ENCODE peak calls at places on chromosomes 6 and 20, in five cellular contexts. O, K, N, I and F are unnamed samples.
A peak's percentile ranks its signal among the peaks of the same experiment; 100 is the strongest.

GRCh38 chr6:105993769-105994521 is 92.2 kb upstream of the PRDM1 start:
- DNase-seq in O (peak; percentile 48), K (peak; percentile 82), N (no peak), I (no peak), F (peak; percentile 74)

GRCh38 chr6:129641344-129641743 is 68.6 kb downstream of the ARHGAP18 start:
- DNase-seq in O (no peak), K (peak; percentile 75), N (no peak), I (no peak), F (no peak)

GRCh38 chr6:37648465-37649330 is 49.0 kb downstream of the MDGA1 start:
- DNase-seq in O (peak; percentile 98), K (peak; percentile 21), N (peak; percentile 85), I (no peak), F (peak; percentile 99)

GRCh38 chr6:150517175-150517574 is 82.5 kb upstream of the PLEKHG1 start:
- DNase-seq in O (no peak), K (no peak), N (no peak), I (no peak), F (no peak)

GRCh38 chr6:105902401-105903031 is 183.6 kb upstream of the PRDM1 start:
- DNase-seq in O (no peak), K (no peak), N (no peak), I (no peak), F (no peak)

GRCh38 chr6:99330159-99330558 is 19.3 kb downstream of the FAXC start:
- DNase-seq in O (peak; percentile 73), K (peak; percentile 68), N (peak; percentile 75), I (peak; percentile 73), F (peak; percentile 76)

GRCh38 chr6:26045046-26045938 is 41.9 kb upstream of the HFE start:
- DNase-seq in O (peak; percentile 96), K (no peak), N (no peak), I (peak; percentile 98), F (no peak)

GRCh38 chr6:92779758-92780157 is 639.6 kb downstream of the EPHA7 start:
- DNase-seq in O (no peak), K (peak; percentile 81), N (no peak), I (peak; percentile 83), F (no peak)

GRCh38 chr20:58892126-58892931 is 39.8 kb downstream of the GNAS start:
- DNase-seq in O (peak; percentile 83), K (peak; percentile 78), N (peak; percentile 79), I (peak; percentile 66), F (peak; percentile 88)

GRCh38 chr6:152136449-152136825 is 329.0 kb downstream of the ESR1 start:
- DNase-seq in O (no peak), K (no peak), N (no peak), I (peak; percentile 85), F (no peak)

GRCh38 chr20:46605978-46606816 is 45.1 kb downstream of the SLC13A3 start:
- DNase-seq in O (no peak), K (no peak), N (no peak), I (no peak), F (no peak)

GRCh38 chr6:52610745-52611355 is 34.0 kb upstream of the TRAM2 start:
- DNase-seq in O (peak; percentile 14), K (peak; percentile 84), N (no peak), I (peak; percentile 42), F (no peak)

GRCh38 chr6:43828711-43829110 is 58.7 kb downstream of the VEGFA start:
- DNase-seq in O (peak; percentile 75), K (no peak), N (peak; percentile 95), I (no peak), F (peak; percentile 78)

GRCh38 chr20:9517297-9518134 is 3.1 kb downstream of the LAMP5 start:
- DNase-seq in O (peak; percentile 14), K (no peak), N (no peak), I (no peak), F (no peak)

GRCh38 chr6:149026530-149026942 is 279.7 kb downstream of the UST start:
- DNase-seq in O (peak; percentile 79), K (peak; percentile 75), N (peak; percentile 69), I (peak; percentile 82), F (peak; percentile 76)

GRCh38 chr6:116932496-116932895 is 55.5 kb downstream of the RFX6 start:
- DNase-seq in O (no peak), K (no peak), N (no peak), I (peak; percentile 88), F (no peak)

GRCh38 chr6:120632975-120633374 is 701.3 kb downstream of the TBC1D32 start:
- DNase-seq in O (no peak), K (no peak), N (no peak), I (no peak), F (no peak)

GRCh38 chr20:61436674-61437279 is 184.7 kb downstream of the CDH4 start:
- DNase-seq in O (peak; percentile 100), K (peak; percentile 37), N (no peak), I (no peak), F (peak; percentile 97)

GRCh38 chr6:37624606-37625574 is 72.8 kb downstream of the MDGA1 start:
- DNase-seq in O (no peak), K (no peak), N (peak; percentile 62), I (peak; percentile 67), F (peak; percentile 42)

GRCh38 chr20:37914672-37915433 is 11.9 kb downstream of the VSTM2L start:
- DNase-seq in O (peak; percentile 90), K (peak; percentile 24), N (no peak), I (no peak), F (peak; percentile 92)

DNA sequence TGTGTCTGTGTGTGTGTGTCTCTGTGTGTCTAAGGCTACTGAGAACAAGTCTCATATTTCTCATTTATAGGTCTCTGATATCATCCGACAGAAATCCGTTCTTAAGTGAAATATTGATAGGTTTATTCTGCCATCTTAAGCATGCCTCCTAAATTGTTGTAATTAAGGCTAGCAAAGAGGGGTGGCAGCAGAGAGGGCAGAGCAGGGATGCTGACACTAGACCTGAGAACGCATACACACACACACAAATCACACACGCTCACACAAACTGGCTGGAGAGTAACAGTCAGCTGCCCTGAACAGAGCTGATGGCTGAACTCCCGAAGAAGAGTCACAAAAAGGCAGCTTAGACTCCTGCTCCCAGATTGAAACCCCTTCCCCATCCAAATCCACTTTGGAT is 85.0 kb upstream of the LRFN2 start:
- DNase-seq in O (peak; percentile 22), K (no peak), N (no peak), I (no peak), F (peak; percentile 52)
- H3K27ac ChIP-seq in O (no peak overlapping the region), K (no peak overlapping the region), N (no peak overlapping the region), I (no peak overlapping the region), F (no peak overlapping the region)

GRCh38 chr6:28354688-28355554 is 5.2 kb downstream of the ZKSCAN3 start:
- DNase-seq in O (no peak), K (peak; percentile 1), N (no peak), I (no peak), F (no peak)

GRCh38 chr6:28353981-28354676 is 4.4 kb downstream of the ZKSCAN3 start:
- DNase-seq in O (peak; percentile 17), K (peak; percentile 7), N (peak; percentile 47), I (peak; percentile 95), F (no peak)

GRCh38 chr6:28357036-28357435 is 7.3 kb downstream of the ZKSCAN3 start:
- DNase-seq in O (peak; percentile 57), K (peak; percentile 78), N (no peak), I (peak; percentile 42), F (peak; percentile 48)

GRCh38 chr6:28355743-28356665 is 6.3 kb downstream of the ZKSCAN3 start:
- DNase-seq in O (peak; percentile 95), K (peak; percentile 93), N (peak; percentile 73), I (peak; percentile 95), F (peak; percentile 91)

GRCh38 chr6:28356666-28357020 is 6.9 kb downstream of the ZKSCAN3 start:
- DNase-seq in O (no peak), K (no peak), N (no peak), I (no peak), F (no peak)
- H3K4me3 ChIP-seq in O (no peak overlapping the region), K (no peak overlapping the region), N (no peak overlapping the region), I (peak overlapping the region; percentile 84), F (peak overlapping the region; percentile 70)

GRCh38 chr6:125793863-125794262 is 3.1 kb downstream of the NCOA7 start:
- DNase-seq in O (no peak), K (no peak), N (no peak), I (peak; percentile 28), F (no peak)
- H3K9ac ChIP-seq in O (no peak overlapping the region), K (peak overlapping the region; percentile 90), N (no peak overlapping the region), I (no peak overlapping the region), F (no peak overlapping the region)

DNA sequence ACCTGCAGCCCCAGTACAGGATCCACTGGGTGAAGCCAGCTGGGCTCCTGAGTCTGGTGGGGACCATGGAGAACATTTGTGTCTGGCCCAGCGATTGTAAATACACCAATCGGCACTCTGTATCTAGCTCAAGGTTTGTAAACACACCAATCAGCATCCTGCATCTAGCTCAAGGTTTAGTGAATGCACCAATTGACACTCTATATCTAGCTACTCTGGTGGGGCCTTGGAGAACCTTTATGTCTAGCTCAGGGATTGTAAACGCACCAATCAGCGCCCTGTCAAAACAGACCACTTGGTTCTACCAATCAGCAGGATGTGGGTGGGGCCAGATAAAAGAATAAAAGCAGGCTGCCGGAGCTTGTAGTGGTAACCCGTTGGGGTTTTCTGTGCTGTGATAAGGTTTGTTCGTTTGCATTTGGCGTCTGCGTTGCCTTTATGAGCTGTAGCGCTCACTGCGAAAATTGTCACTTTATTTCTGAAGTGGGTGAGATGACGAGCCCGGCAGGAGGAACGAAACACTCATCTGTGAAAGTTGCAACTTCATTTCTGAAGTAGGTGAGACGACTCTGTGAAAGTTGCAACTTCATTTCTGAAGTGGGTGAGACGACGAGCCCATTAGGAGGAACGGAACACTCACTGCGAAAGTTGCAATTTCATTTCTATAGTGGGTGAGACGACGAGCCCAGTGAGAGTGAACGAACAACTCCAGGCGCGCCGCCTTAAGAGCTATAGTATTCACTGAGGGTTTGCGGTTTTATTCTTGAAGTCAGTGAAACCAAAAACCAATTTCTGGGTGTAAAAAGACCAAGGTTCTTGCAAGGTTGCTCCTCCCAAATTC is 31.1 kb downstream of the SERPINB6 start:
- DNase-seq in O (no peak), K (no peak), N (no peak), I (no peak), F (peak; percentile 52)
- H3K27ac ChIP-seq in O (no peak overlapping the region), K (no peak overlapping the region), N (no peak overlapping the region), I (no peak overlapping the region), F (no peak overlapping the region)

GRCh38 chr6:34630040-34630439 is 66.5 kb downstream of the ILRUN start:
- DNase-seq in O (no peak), K (peak; percentile 91), N (no peak), I (peak; percentile 90), F (no peak)
- H3K4me3 ChIP-seq in O (no peak overlapping the region), K (no peak overlapping the region), N (no peak overlapping the region), I (no peak overlapping the region), F (no peak overlapping the region)

DNA sequence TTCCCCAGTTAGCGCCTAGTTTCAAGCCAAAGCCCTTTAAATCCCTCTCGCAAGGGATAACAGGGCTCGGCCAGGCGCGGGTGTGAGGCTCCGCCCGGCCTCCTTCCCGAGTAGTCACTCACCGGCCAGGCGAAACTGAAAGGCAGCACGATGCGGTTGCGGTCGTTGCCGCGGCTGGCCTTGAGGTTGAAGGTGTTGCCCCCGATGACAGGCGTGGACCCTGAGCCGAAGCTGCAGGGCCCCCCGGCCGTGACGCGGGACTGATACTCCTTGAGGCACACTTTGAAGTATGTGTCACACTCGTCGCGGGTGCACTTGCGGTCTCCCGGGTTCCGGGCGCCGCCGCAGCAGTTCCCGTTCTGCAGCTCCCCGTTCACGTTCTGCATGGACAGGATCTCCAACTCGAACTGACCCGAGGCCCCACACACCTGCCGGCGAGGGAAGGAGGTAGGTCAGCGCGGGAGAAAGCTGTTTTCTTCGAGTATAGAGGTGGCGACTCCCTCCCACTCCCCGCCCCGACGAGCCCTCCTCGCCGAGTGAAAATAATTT is 1.1 kb downstream of the JAG1 start:
- DNase-seq in O (peak; percentile 69), K (peak; percentile 84), N (peak; percentile 16), I (peak; percentile 58), F (peak; percentile 85)
- H3K9ac ChIP-seq in O (peak overlapping the region; percentile 68), K (peak overlapping the region; percentile 95), N (peak overlapping the region; percentile 79), I (peak overlapping the region; percentile 97), F (peak overlapping the region; percentile 72)

GRCh38 chr6:147132889-147133288 is 71.3 kb upstream of the STXBP5 start:
- DNase-seq in O (no peak), K (no peak), N (no peak), I (peak; percentile 72), F (no peak)
- H3K27ac ChIP-seq in O (no peak overlapping the region), K (no peak overlapping the region), N (peak overlapping the region; percentile 6), I (peak overlapping the region; percentile 27), F (no peak overlapping the region)